ENCODE peak calls at places on chromosomes 3 and 15, in six cellular contexts. W is neural crest cell, L is activated B cell treated with CpG ODN at 0.5 μM for 24 hours, O is GM12878, A is WTC11, H is germinal center. V is an unnamed sample.

GRCh38 chr3:9731206-9732079 is at the start of gene BRPF1:
- DNase-seq in A (peak), W (peak), H (peak), L (peak), O (peak), V (peak)

GRCh38 chr3:47370887-47371697 is 9.7 kb upstream of the PTPN23 start:
- DNase-seq in L (no peak), A (peak), O (no peak), W (peak), H (peak), V (peak)

GRCh38 chr3:113747719-113748046 is 848 bp downstream of the ATP6V1A start:
- DNase-seq in H (peak), A (no peak), L (no peak), W (no peak), O (peak), V (no peak)

GRCh38 chr15:90264649-90265048 is 823 bp upstream of the NGRN start:
- DNase-seq in O (no peak), L (no peak), A (no peak), H (no peak), W (no peak), V (no peak)

GRCh38 chr3:138367912-138368311 is 19.5 kb downstream of the MRAS start:
- DNase-seq in L (no peak), W (no peak), O (no peak), H (peak), A (no peak), V (no peak)

GRCh38 chr15:42890161-42890913 is 30.2 kb downstream of the TTBK2 start:
- DNase-seq in O (no peak), W (no peak), A (no peak), H (no peak), L (no peak), V (no peak)

GRCh38 chr3:41881233-41881821 is 80.6 kb downstream of the ULK4 start:
- DNase-seq in H (peak), A (no peak), W (no peak), L (no peak), O (no peak), V (peak)

GRCh38 chr3:89635137-89635536 is 527.7 kb downstream of the EPHA3 start:
- DNase-seq in L (no peak), W (no peak), O (no peak), A (no peak), H (no peak), V (no peak)

GRCh38 chr3:129413687-129414506 is 14.5 kb downstream of the EFCAB12 start:
- DNase-seq in W (no peak), O (no peak), H (peak), A (no peak), L (no peak), V (no peak)

GRCh38 chr3:69699183-69699582 is 40.1 kb upstream of the MITF start:
- DNase-seq in W (no peak), L (no peak), H (no peak), A (no peak), O (no peak), V (no peak)

GRCh38 chr3:111627092-111627491 is 31.9 kb upstream of the ZBED2 start:
- DNase-seq in O (no peak), W (no peak), H (no peak), A (no peak), L (no peak), V (no peak)

GRCh38 chr3:139312416-139312815 is 31.4 kb upstream of the MRPS22 start:
- DNase-seq in L (no peak), A (no peak), O (no peak), W (no peak), H (no peak), V (no peak)

GRCh38 chr15:60116456-60117089 is 112.5 kb downstream of the FOXB1 start:
- DNase-seq in A (no peak), O (no peak), H (no peak), W (no peak), L (no peak), V (no peak)

GRCh38 chr15:85282504-85283115 is 97.8 kb upstream of the AKAP13 start:
- DNase-seq in O (no peak), A (no peak), H (no peak), W (no peak), L (no peak), V (no peak)

GRCh38 chr3:71066356-71066755 is 517.2 kb downstream of the FOXP1 start:
- DNase-seq in O (no peak), L (no peak), A (no peak), H (no peak), W (no peak), V (no peak)

GRCh38 chr15:25783607-25784131 is 79.5 kb downstream of the ATP10A start:
- DNase-seq in A (peak), L (no peak), O (no peak), H (peak), W (peak), V (no peak)

GRCh38 chr3:17183951-17184550 is 299.3 kb downstream of the PLCL2 start:
- DNase-seq in O (no peak), L (no peak), A (no peak), H (no peak), W (no peak), V (no peak)

GRCh38 chr15:63198752-63199250 is 9.4 kb downstream of the RAB8B start:
- DNase-seq in W (no peak), A (no peak), O (no peak), H (no peak), L (no peak), V (no peak)

GRCh38 chr3:174873832-174874231 is 14.7 kb downstream of the NAALADL2 start:
- DNase-seq in A (no peak), O (no peak), H (no peak), W (no peak), L (no peak), V (no peak)

V was measured in memory B cell.